ENCODE peak calls at places on chromosomes 4 and X, in four cellular contexts. E is breast epithelium, L is GM23248, Y is left ventricle myocardium inferior. I is an unnamed sample. For H3K4me1, the result is how much of the 10 kb centered on the place peaks cover.

GRCh38 chrX:46637937-46638336 is 64.4 kb downstream of the CHST7 start:
- DNase-seq in E (no peak), L (peak), Y (no peak), I (no peak)

GRCh38 chr4:7135389-7135746 is 57.0 kb upstream of the SORCS2 start:
- DNase-seq in E (no peak), L (peak), Y (no peak), I (no peak)

GRCh38 chr4:153809916-153810810 is 21.3 kb upstream of the SFRP2 start:
- DNase-seq in E (no peak), L (no peak), Y (no peak), I (no peak)

GRCh38 chrX:56812515-56813105 is 83.6 kb downstream of the NBDY start:
- DNase-seq in E (no peak), L (peak), Y (no peak), I (no peak)

GRCh38 chr4:101337688-101338087 is 9.6 kb downstream of the PPP3CA start:
- DNase-seq in E (no peak), L (peak), Y (no peak), I (no peak)

GRCh38 chr4:48748949-48749596 is 31.0 kb downstream of the FRYL start:
- DNase-seq in E (no peak), L (no peak), Y (no peak), I (no peak)

GRCh38 chrX:13110427-13111324 is 66.3 kb upstream of the FAM9C start:
- DNase-seq in E (no peak), L (peak), Y (peak), I (no peak)

GRCh38 chr4:52640808-52641595 is 18.1 kb downstream of the USP46 start:
- DNase-seq in E (no peak), L (peak), Y (no peak), I (no peak)

GRCh38 chr4:91267543-91267942 is 1036.2 kb upstream of the GRID2 start:
- DNase-seq in E (no peak), L (no peak), Y (no peak), I (no peak)

GRCh38 chrX:66634272-66634671 is 4.6 kb downstream of the EDA2R start:
- DNase-seq in E (no peak), L (peak), Y (no peak), I (no peak)

DNA sequence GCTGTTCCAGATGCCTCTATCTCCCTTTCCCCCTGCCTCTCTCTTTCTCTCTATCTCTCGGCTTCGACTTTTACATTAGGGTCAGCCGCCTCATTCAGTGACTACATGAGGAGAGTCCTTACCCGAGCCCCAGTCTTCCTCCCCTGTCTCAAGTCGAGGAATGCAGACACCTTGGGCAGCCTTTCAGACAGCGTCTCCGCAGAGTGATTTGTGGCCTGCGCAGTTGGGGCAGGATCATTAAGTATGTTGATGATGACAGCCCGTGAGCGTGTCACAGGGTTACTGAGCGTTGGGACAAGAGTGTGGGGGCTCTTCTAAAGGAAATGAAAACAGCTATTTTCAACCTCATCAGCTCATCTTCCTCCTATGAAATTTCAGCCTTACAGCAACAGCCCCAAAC is 312.1 kb upstream of the GATB start:
- DNase-seq in E (no peak), L (no peak), Y (no peak), I (no peak)
- H3K4me1 ChIP-seq in E (under half), L (under half), Y (under half), I (under half)

DNA sequence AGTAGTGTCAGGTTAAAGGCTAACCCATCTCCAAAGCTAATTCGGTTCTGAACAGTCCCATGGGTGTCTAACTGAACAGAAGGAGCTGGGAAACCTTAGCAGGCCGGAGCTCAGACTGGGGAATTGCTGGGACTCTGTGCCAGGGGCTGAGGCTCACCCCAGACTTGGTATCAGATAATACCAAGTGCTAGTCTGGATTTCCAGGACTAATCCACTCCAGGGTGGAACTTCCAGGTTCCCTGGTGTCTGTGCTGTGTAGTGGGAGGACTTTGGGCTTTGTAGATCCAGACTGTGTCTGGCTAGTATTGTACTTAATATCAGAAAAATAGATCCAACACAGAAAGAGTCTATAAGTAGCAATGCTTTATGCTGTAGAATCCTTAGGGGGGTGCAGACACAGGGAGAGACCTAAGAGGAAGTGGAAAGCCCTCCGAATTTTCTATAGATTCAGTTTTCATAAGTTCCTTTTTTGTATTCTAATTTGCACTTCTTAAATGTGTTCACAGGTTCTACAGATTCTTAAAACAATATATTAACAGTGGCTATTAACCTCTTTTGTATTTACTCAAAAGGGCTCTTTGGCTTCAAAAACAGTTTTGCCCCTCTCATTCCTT is 4.1 kb downstream of the ZNF827 start:
- DNase-seq in E (no peak), L (peak), Y (no peak), I (no peak)
- H3K4me3 ChIP-seq in E (no peak), L (no peak), Y (no peak), I (no peak)

DNA sequence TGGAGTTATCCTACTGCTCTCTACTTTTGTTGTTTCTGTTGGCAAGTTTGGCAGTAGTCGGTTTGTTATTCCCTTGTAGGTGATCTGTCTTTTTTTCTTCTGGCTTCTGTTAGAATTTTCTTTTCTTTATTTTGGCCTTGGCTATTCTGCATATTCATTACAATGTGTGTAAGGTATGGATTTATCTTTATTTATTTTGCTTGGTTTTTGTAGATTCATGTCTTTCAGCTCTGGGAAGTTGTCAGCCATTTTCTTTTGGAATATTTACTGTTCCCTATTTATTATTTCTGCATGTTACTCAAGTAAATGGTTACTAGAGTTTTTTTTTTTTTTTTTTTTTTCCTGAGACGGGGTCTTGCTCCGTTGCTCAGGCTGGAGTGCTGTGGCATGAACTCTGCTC is 12.6 kb downstream of the ADD1 start:
- DNase-seq in E (no peak), L (no peak), Y (no peak), I (no peak)
- H3K4me1 ChIP-seq in E (under half), L (under half), Y (half or more), I (half or more)

DNA sequence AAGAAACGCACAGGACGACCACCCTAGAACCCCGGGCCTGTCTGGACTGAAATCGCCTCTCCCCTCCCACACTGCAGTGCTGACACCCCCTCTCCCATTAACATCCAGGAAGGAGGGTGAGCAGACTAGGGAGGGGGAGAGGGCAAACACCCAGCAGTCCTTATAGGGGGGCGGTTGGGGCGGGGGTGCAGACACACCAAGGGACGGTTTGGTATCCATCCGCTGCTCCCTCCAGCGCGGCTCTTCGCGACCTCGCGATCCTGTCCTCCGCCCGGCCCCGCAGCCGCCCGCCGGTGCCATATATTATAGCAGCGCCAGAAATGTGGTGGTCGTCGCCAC is 411 bp upstream of the GPRASP1 start:
- DNase-seq in E (no peak), L (no peak), Y (no peak), I (no peak)
- H3K4me3 ChIP-seq in E (peak), L (peak), Y (peak), I (peak)

DNA sequence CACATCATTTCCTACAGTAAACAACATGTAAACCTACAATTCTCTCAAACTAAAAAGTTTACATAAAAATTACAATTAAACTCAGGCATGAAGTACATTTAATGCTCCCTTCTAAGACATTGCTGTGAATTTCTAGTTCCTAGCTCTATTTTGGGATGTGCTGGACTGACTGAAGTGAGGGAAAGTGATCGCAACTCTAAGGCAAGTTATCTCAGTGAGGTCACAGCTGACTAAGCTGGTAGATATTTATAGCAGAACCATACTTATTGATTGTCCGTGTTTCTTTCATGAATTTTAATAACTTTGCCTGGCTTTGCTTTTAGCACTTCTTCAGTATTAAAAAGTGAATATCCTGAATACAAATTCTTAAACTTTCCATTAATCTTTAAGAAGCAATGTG is 570.4 kb upstream of the GALNTL6 start:
- DNase-seq in E (no peak), L (no peak), Y (no peak), I (no peak)
- H3K4me1 ChIP-seq in E (under half), L (under half), Y (under half), I (under half)

DNA sequence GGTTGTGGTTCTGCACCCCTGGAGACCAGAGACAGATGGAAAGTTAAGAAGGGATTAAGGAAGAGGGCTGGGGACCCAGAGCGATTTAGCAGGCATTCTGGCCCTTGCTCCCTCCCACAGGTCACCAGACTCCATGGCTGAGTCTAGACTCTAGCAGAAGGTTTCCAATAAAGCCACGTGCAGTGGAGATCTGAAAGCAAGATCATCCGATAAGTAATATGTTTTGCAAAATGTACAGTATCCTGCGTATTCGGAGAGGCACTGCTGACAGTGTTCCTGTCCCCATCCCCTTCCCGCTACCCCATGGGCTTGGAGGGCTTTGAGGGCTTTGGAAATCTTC is 531 bp upstream of the GPRIN3 start:
- DNase-seq in E (no peak), L (peak), Y (no peak), I (no peak)
- H3K4me3 ChIP-seq in E (peak), L (peak), Y (peak), I (peak)

GRCh38 chrX:153879741-153880439 is 6.1 kb downstream of the L1CAM start:
- DNase-seq in E (no peak), L (no peak), Y (no peak), I (no peak)

GRCh38 chrX:153880440-153880815 is 5.5 kb downstream of the L1CAM start:
- DNase-seq in E (no peak), L (no peak), Y (no peak), I (no peak)

GRCh38 chrX:153877571-153878261 is 8.3 kb downstream of the L1CAM start:
- DNase-seq in E (no peak), L (no peak), Y (no peak), I (no peak)

GRCh38 chrX:153878285-153878779 is 7.6 kb downstream of the L1CAM start:
- DNase-seq in E (no peak), L (no peak), Y (no peak), I (no peak)

DNA sequence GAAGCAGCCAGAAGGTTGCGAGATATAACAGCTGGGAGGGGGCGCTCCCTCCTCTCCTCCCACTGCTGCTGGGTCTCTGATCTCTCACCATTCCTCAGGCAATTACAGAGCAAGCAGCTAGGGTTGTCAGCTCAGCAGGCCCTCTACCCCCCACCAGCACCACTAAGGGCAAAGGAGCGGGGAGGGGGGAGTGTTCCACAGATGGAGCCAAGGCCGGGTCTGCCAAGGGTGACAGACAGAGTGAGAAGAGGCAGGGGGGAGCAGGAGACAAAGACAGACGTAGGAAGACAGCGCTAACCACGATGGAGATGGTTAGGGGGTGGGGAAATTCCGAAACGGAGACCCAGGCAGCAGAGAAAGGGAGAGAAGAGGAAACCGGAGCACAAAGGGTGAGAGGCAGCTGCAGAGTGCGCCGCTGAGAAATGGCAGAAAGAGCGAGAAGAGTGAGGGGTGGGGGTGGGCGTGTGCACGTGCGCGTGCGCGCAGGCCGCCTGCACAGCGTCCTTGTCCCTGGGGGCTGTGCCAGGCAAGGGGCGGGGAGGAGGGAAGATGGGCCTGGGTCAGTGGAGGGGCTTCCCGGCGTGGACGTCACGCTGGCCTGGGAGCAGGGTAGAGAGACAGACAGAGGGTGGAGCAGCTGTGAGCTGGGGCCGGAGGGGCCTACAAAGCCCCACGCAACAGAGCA is 6.9 kb downstream of the L1CAM start:
- DNase-seq in E (no peak), L (no peak), Y (no peak), I (no peak)
- H3K4me1 ChIP-seq in E (under half), L (under half), Y (under half), I (under half)

GRCh38 chr4:87033902-87034301 is 99.1 kb downstream of the AFF1 start:
- DNase-seq in E (no peak), L (no peak), Y (no peak), I (no peak)

GRCh38 chr4:87030606-87031441 is 96.0 kb downstream of the AFF1 start:
- DNase-seq in E (no peak), L (peak), Y (no peak), I (no peak)

GRCh38 chr4:87031946-87032345 is 97.1 kb downstream of the AFF1 start:
- DNase-seq in E (no peak), L (peak), Y (no peak), I (no peak)

GRCh38 chr4:87034527-87034926 is 99.7 kb downstream of the AFF1 start:
- DNase-seq in E (no peak), L (no peak), Y (no peak), I (no peak)

GRCh38 chr4:87032884-87033533 is 98.2 kb downstream of the AFF1 start:
- DNase-seq in E (no peak), L (peak), Y (no peak), I (no peak)
- H3K4me3 ChIP-seq in E (no peak), L (peak), Y (peak), I (no peak)